ENCODE peak calls at places on chromosome 19, in eight cellular contexts. N, W, K, L, C, Q, A and X are unnamed samples.

GRCh38 chr19:30116984-30117555 is 175.0 kb downstream of the URI1 start:
- DNase-seq in N (no peak), W (no peak), K (no peak), L (no peak), C (no peak), Q (no peak), A (no peak), X (no peak)

GRCh38 chr19:44741841-44742352 is 6.6 kb upstream of the BCL3 start:
- DNase-seq in N (no peak), W (peak), K (peak), L (peak), C (peak), Q (no peak), A (peak), X (peak)

GRCh38 chr19:17817668-17818363 is 3.5 kb downstream of the INSL3 start:
- DNase-seq in N (no peak), W (no peak), K (no peak), L (no peak), C (no peak), Q (no peak), A (no peak), X (no peak)

GRCh38 chr19:38993271-38993670 is 17.7 kb upstream of the FBXO17 start:
- DNase-seq in N (no peak), W (peak), K (no peak), L (peak), C (no peak), Q (no peak), A (peak), X (peak)

GRCh38 chr19:18644144-18645034 is 7.6 kb downstream of the KLHL26 start:
- DNase-seq in N (no peak), W (no peak), K (no peak), L (peak), C (no peak), Q (no peak), A (peak), X (no peak)

GRCh38 chr19:49596954-49597702 is 6.1 kb downstream of the PRR12 start:
- DNase-seq in N (no peak), W (no peak), K (no peak), L (no peak), C (peak), Q (no peak), A (no peak), X (no peak)

GRCh38 chr19:50435221-50435620 is 2.5 kb downstream of the MYBPC2 start:
- DNase-seq in N (no peak), W (no peak), K (no peak), L (no peak), C (no peak), Q (no peak), A (no peak), X (no peak)

GRCh38 chr19:5705552-5705951 is 14.4 kb downstream of the LONP1 start:
- DNase-seq in N (no peak), W (no peak), K (no peak), L (no peak), C (no peak), Q (no peak), A (no peak), X (no peak)

GRCh38 chr19:34189199-34189916 is 17.1 kb downstream of the LSM14A start:
- DNase-seq in N (no peak), W (no peak), K (no peak), L (no peak), C (no peak), Q (no peak), A (no peak), X (no peak)

GRCh38 chr19:47518139-47518538 is 3.3 kb upstream of the NAPA start:
- DNase-seq in N (no peak), W (no peak), K (no peak), L (peak), C (no peak), Q (peak), A (no peak), X (no peak)

GRCh38 chr19:485122-485521 is 11.2 kb upstream of the MADCAM1 start:
- DNase-seq in N (no peak), W (no peak), K (no peak), L (no peak), C (no peak), Q (no peak), A (no peak), X (no peak)

GRCh38 chr19:48330012-48330681 is 4.8 kb downstream of the EMP3 start:
- DNase-seq in N (peak), W (peak), K (no peak), L (peak), C (peak), Q (peak), A (peak), X (no peak)

GRCh38 chr19:49555600-49556411 is 24.6 kb downstream of the NOSIP start:
- DNase-seq in N (peak), W (no peak), K (no peak), L (peak), C (peak), Q (no peak), A (peak), X (no peak)

GRCh38 chr19:46529622-46530451 is 34.2 kb upstream of the PNMA8B start:
- DNase-seq in N (peak), W (peak), K (no peak), L (peak), C (no peak), Q (no peak), A (peak), X (peak)

GRCh38 chr19:35232912-35233311 is 4.4 kb upstream of the FAM187B start:
- DNase-seq in N (no peak), W (no peak), K (no peak), L (no peak), C (no peak), Q (no peak), A (no peak), X (no peak)

GRCh38 chr19:16366433-16367268 is 42.0 kb downstream of the KLF2 start:
- DNase-seq in N (no peak), W (no peak), K (no peak), L (no peak), C (peak), Q (peak), A (no peak), X (no peak)

GRCh38 chr19:38893341-38893771 is 6.1 kb downstream of the SIRT2 start:
- DNase-seq in N (no peak), W (no peak), K (no peak), L (no peak), C (no peak), Q (no peak), A (no peak), X (no peak)

DNA sequence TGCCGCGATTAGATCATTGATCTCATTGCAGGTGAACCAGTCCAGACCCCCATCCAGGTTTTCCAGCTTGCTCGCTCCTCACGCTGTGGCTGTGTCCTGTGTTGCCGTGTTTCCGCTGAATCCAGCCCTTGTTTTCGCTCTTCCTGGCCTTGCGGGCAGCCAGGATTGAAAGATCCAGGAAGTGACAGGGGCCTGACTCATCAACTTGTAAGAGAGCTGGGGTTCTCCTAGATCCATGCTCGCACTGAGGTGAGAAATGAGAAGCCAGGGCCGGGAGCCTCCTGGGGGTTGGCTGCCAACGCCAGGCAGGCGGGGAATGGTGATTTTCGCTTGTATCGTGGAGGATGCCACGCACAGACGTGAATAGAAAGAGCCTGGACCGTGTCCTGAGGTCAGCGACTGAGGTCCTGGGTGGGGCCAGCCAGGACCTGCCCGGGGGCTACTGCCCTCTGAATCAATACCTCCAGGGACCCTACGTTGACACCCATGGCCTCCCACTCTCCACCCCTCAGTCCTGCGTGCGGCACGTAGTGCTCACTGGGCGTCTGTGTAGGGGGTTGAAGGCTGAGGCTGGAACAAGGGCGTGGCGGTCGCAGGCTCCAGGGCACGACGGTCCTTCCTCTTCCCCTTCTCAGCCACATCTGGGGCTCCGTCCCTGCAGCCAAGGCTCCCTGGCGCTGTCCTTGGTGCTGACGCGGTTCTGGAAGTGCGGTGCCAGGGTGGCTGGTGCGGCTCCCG is 7.3 kb upstream of the PTPRH start:
- DNase-seq in N (peak), W (peak), K (peak), L (peak), C (peak), Q (no peak), A (peak), X (peak)
- TF ChIP-seq CTCF in N (no peak), W (no peak), K (no peak), L (no peak), C (no peak), Q (no peak), A (no peak), X (no peak)

GRCh38 chr19:11460207-11460606 is 20.6 kb downstream of the ELAVL3 start:
- DNase-seq in N (no peak), W (no peak), K (no peak), L (no peak), C (no peak), Q (no peak), A (no peak), X (no peak)
- TF ChIP-seq CTCF in N (no peak), W (no peak), K (no peak), L (peak), C (peak), Q (peak), A (peak), X (no peak)

GRCh38 chr19:11964496-11964857 is 363 bp upstream of the ZNF763 start:
- DNase-seq in N (no peak), W (no peak), K (no peak), L (no peak), C (peak), Q (no peak), A (no peak), X (no peak)
- TF ChIP-seq CTCF in N (no peak), W (no peak), K (no peak), L (peak), C (peak), Q (peak), A (peak), X (no peak)

GRCh38 chr19:2550431-2551171 is 74.7 kb downstream of the GADD45B start:
- DNase-seq in N (no peak), W (no peak), K (no peak), L (no peak), C (peak), Q (no peak), A (no peak), X (no peak)
- TF ChIP-seq CTCF in N (no peak), W (no peak), K (no peak), L (no peak), C (no peak), Q (no peak), A (no peak), X (no peak)

GRCh38 chr19:2231621-2232221 is 4.4 kb downstream of the PLEKHJ1 start:
- DNase-seq in N (no peak), W (no peak), K (no peak), L (no peak), C (no peak), Q (no peak), A (no peak), X (no peak)
- TF ChIP-seq CTCF in N (no peak), W (no peak), K (no peak), L (no peak), C (no peak), Q (peak), A (no peak), X (no peak)

GRCh38 chr19:40224342-40225148 is 1.9 kb downstream of the CCNP start:
- DNase-seq in N (no peak), W (no peak), K (no peak), L (peak), C (no peak), Q (no peak), A (no peak), X (peak)
- TF ChIP-seq CTCF in N (no peak), W (no peak), K (no peak), L (no peak), C (no peak), Q (no peak), A (no peak), X (no peak)